ENCODE peak calls at places on chromosomes 3 and 15, in six cellular contexts. B is stimulated activated CD8-positive, alpha-beta memory T cell treated with anti-CD3 and anti-CD28 coated beads, Interleukin-2, amount 100 ng/mL, for 48 hours; U is lung; G is Daoy; C is GM04504; S is T-helper 2 cell. A is an unnamed sample.
A peak's percentile ranks its signal among the peaks of the same experiment; 100 is the strongest.

GRCh38 chr15:24848050-24848449 is 106.7 kb upstream of the SNRPN start:
- DNase-seq in S (no peak), G (peak; percentile 88), C (no peak), U (no peak), B (no peak), A (no peak)

GRCh38 chr15:57861039-57861638 is 154.6 kb downstream of the POLR2M start:
- DNase-seq in G (peak; percentile 53), U (no peak), S (no peak), C (peak; percentile 37), B (no peak), A (no peak)

GRCh38 chr3:117735481-117736101 is 1026.0 kb downstream of the TUSC7 start:
- DNase-seq in U (no peak), S (no peak), C (peak; percentile 22), B (no peak), G (peak; percentile 54), A (no peak)

GRCh38 chr3:197392961-197393360 is 94.5 kb upstream of the DLG1 start:
- DNase-seq in G (peak; percentile 22), C (no peak), S (no peak), U (no peak), B (no peak), A (no peak)

GRCh38 chr15:90603893-90604292 is 74.2 kb downstream of the CRTC3 start:
- DNase-seq in S (no peak), U (peak; percentile 41), G (no peak), B (peak; percentile 28), C (no peak), A (peak; percentile 16)

GRCh38 chr15:82538961-82539689 is 1.1 kb downstream of the RPS17 start:
- DNase-seq in U (no peak), C (no peak), G (no peak), B (no peak), S (no peak), A (no peak)

GRCh38 chr15:35499723-35500122 is 46.2 kb downstream of the DPH6 start:
- DNase-seq in C (no peak), G (no peak), B (no peak), U (no peak), S (no peak), A (no peak)

GRCh38 chr3:32428092-32429068 is 36.7 kb downstream of the CMTM7 start:
- DNase-seq in S (peak; percentile 55), C (no peak), G (no peak), U (no peak), B (no peak), A (no peak)

GRCh38 chr3:73592154-73592877 is 32.4 kb downstream of the PDZRN3 start:
- DNase-seq in U (no peak), G (no peak), S (no peak), B (no peak), C (no peak), A (no peak)

A was measured in activated T-helper 9 cell treated with anti-CD3 and anti-CD28 coated beads, Interleukin-2, amount 50 U/mL, for 16 hours.